ENCODE peak calls at places on chromosomes 16 and 17, in six cellular contexts. D, E, X, H, T and I are unnamed samples.

GRCh38 chr17:1447061-1447460 is 9.0 kb downstream of the CRK start:
- DNase-seq in X (no peak), E (no peak), H (no peak), T (no peak), D (no peak), I (no peak)

GRCh38 chr17:30220414-30220813 is 15.1 kb downstream of the SLC6A4 start:
- DNase-seq in X (no peak), H (no peak), E (no peak), T (no peak), D (no peak), I (no peak)

GRCh38 chr17:21295036-21295952 is 10.8 kb downstream of the MAP2K3 start:
- DNase-seq in D (peak), H (peak), X (no peak), T (no peak), E (no peak), I (no peak)

GRCh38 chr17:80327518-80327917 is 66.9 kb downstream of the RNF213 start:
- DNase-seq in T (peak), X (no peak), E (no peak), H (no peak), D (no peak), I (no peak)

GRCh38 chr17:78258323-78259229 is 27.1 kb downstream of the TMEM235 start:
- DNase-seq in H (peak), X (no peak), D (no peak), T (peak), E (peak), I (no peak)

GRCh38 chr17:42288078-42288984 is at the start of gene STAT5A:
- DNase-seq in E (peak), D (peak), T (peak), H (peak), X (no peak), I (peak)

GRCh38 chr16:29898786-29899515 is 399 bp downstream of the SEZ6L2 start:
- DNase-seq in E (no peak), T (no peak), X (no peak), D (no peak), H (no peak), I (no peak)

GRCh38 chr16:513950-514349 is 13.6 kb upstream of the CAPN15 start:
- DNase-seq in H (no peak), X (no peak), E (no peak), D (no peak), T (no peak), I (no peak)

GRCh38 chr17:49290690-49291326 is 60.2 kb upstream of the PHOSPHO1 start:
- DNase-seq in H (peak), E (no peak), T (peak), D (peak), X (peak), I (no peak)

GRCh38 chr17:31251075-31251474 is 46.0 kb downstream of the OMG start:
- DNase-seq in D (no peak), X (no peak), T (no peak), H (no peak), E (no peak), I (no peak)

GRCh38 chr16:84193480-84193879 is 2.5 kb downstream of the ADAD2 start:
- DNase-seq in X (no peak), D (no peak), E (no peak), T (no peak), H (no peak), I (no peak)

GRCh38 chr17:9064311-9064834 is 43.1 kb downstream of the NTN1 start:
- DNase-seq in X (no peak), D (no peak), H (no peak), T (no peak), E (no peak), I (no peak)

GRCh38 chr16:57725976-57726375 is 9.6 kb upstream of the KATNB1 start:
- DNase-seq in E (no peak), H (no peak), D (no peak), X (no peak), T (no peak), I (no peak)

GRCh38 chr17:33202796-33203195 is 90.3 kb downstream of the ASIC2 start:
- DNase-seq in H (no peak), T (no peak), E (no peak), X (no peak), D (no peak), I (no peak)

GRCh38 chr17:79850571-79851460 is 11.6 kb upstream of the CBX4 start:
- DNase-seq in X (peak), E (no peak), H (peak), D (peak), T (no peak), I (no peak)

GRCh38 chr17:909642-910323 is 69.8 kb downstream of the NXN start:
- DNase-seq in H (no peak), D (no peak), E (no peak), T (no peak), X (no peak), I (no peak)

GRCh38 chr17:42409467-42410351 is 13.3 kb downstream of the CAVIN1 start:
- DNase-seq in E (no peak), D (peak), X (no peak), T (no peak), H (peak), I (no peak)

GRCh38 chr17:49403514-49404289 is 11.0 kb downstream of the PHB1 start:
- DNase-seq in H (no peak), D (no peak), X (no peak), T (no peak), E (no peak), I (no peak)

GRCh38 chr16:67421030-67421429 is 4.8 kb upstream of the ZDHHC1 start:
- DNase-seq in X (no peak), D (no peak), H (no peak), E (no peak), T (no peak), I (no peak)

GRCh38 chr17:81435636-81436293 is 40.5 kb downstream of the BAHCC1 start:
- DNase-seq in D (no peak), H (no peak), E (no peak), T (no peak), X (no peak), I (no peak)

GRCh38 chr16:50282010-50282538 is 15.7 kb downstream of the ADCY7 start:
- DNase-seq in X (no peak), D (no peak), T (peak), H (no peak), E (no peak), I (peak)

GRCh38 chr16:8241408-8241807 is 348.9 kb downstream of the TMEM114 start:
- DNase-seq in T (no peak), X (no peak), D (no peak), H (no peak), E (no peak), I (no peak)

GRCh38 chr17:81939881-81940385 is 2.8 kb upstream of the PYCR1 start:
- DNase-seq in E (no peak), X (no peak), T (no peak), D (no peak), H (no peak), I (no peak)

GRCh38 chr16:66026211-66026610 is 340.3 kb upstream of the CDH5 start:
- DNase-seq in H (no peak), D (peak), X (no peak), E (no peak), T (peak), I (no peak)

GRCh38 chr16:10663744-10664143 is 31.0 kb downstream of the TEKT5 start:
- DNase-seq in D (no peak), H (no peak), E (no peak), X (no peak), T (no peak), I (no peak)

GRCh38 chr16:82788225-82788624 is 161.5 kb downstream of the CDH13 start:
- DNase-seq in E (no peak), D (no peak), T (no peak), X (no peak), H (no peak), I (no peak)

GRCh38 chr16:67803894-67804293 is 2.5 kb downstream of the RANBP10 start:
- DNase-seq in E (no peak), D (no peak), H (no peak), X (no peak), T (no peak), I (no peak)

GRCh38 chr16:17404903-17405691 is 65.7 kb downstream of the XYLT1 start:
- DNase-seq in E (no peak), X (no peak), D (no peak), T (no peak), H (peak), I (no peak)

GRCh38 chr17:45318561-45319230 is 1.9 kb upstream of the MAP3K14 start:
- DNase-seq in X (no peak), T (no peak), D (no peak), E (no peak), H (no peak), I (no peak)

GRCh38 chr17:2029911-2030778 is at the start of gene DPH1:
- DNase-seq in T (peak), D (peak), H (peak), E (peak), X (no peak), I (peak)

GRCh38 chr17:77266891-77267341 is 126.1 kb downstream of the SEC14L1 start:
- DNase-seq in D (no peak), X (no peak), T (peak), E (no peak), H (peak), I (no peak)

GRCh38 chr16:75010427-75010826 is 11.6 kb downstream of the ZNRF1 start:
- DNase-seq in X (no peak), E (no peak), T (no peak), D (no peak), H (no peak), I (no peak)

GRCh38 chr17:83199500-83200201 is 120.2 kb downstream of the METRNL start:
- DNase-seq in H (peak), E (no peak), T (peak), X (no peak), D (no peak), I (peak)

GRCh38 chr16:77869997-77870813 is 81.8 kb downstream of the VAT1L start:
- DNase-seq in T (no peak), D (no peak), E (no peak), H (no peak), X (no peak), I (no peak)

GRCh38 chr16:11100239-11100750 is 155.7 kb downstream of the SOCS1 start:
- DNase-seq in X (no peak), D (no peak), E (no peak), H (peak), T (peak), I (no peak)